ENCODE peak calls at places on chromosomes 7 and 10, in four cellular contexts. H is transverse colon, C is cardiac muscle cell, I is mesenchymal stem cell. P is an unnamed sample. For H3K9me3, the result is how much of the 10 kb centered on the place peaks cover.

GRCh38 chr7:108613949-108614381 is 44.3 kb downstream of the DNAJB9 start:
- DNase-seq in H (no peak), C (no peak), I (no peak), P (peak)

GRCh38 chr7:6446977-6447588 is 671 bp downstream of the DAGLB start:
- DNase-seq in H (peak), C (peak), I (peak), P (peak)

GRCh38 chr7:117269895-117270294 is 53.0 kb downstream of the WNT2 start:
- DNase-seq in H (no peak), C (peak), I (peak), P (no peak)

GRCh38 chr7:36820527-36821170 is 96.4 kb upstream of the AOAH start:
- DNase-seq in H (no peak), C (peak), I (peak), P (no peak)

GRCh38 chr7:75866129-75866496 is 12.7 kb upstream of the RHBDD2 start:
- DNase-seq in H (no peak), C (no peak), I (peak), P (no peak)

GRCh38 chr7:103632972-103633371 is 187.0 kb upstream of the SLC26A5 start:
- DNase-seq in H (no peak), C (peak), I (no peak), P (no peak)

GRCh38 chr7:138898255-138898654 is 82.9 kb downstream of the KIAA1549 start:
- DNase-seq in H (no peak), C (no peak), I (no peak), P (no peak)

GRCh38 chr10:104300736-104301292 is 31.8 kb downstream of the GSTO2 start:
- DNase-seq in H (peak), C (peak), I (peak), P (peak)

GRCh38 chr10:125553091-125553490 is 129.9 kb downstream of the TEX36 start:
- DNase-seq in H (no peak), C (no peak), I (no peak), P (no peak)

GRCh38 chr7:47375121-47375551 is 206.8 kb downstream of the TNS3 start:
- DNase-seq in H (peak), C (peak), I (peak), P (no peak)

GRCh38 chr10:44198780-44199097 is 186.2 kb downstream of the CXCL12 start:
- DNase-seq in H (no peak), C (no peak), I (no peak), P (no peak)

GRCh38 chr7:83153419-83153818 is 9.3 kb downstream of the PCLO start:
- DNase-seq in H (no peak), C (no peak), I (no peak), P (no peak)
- H3K9me3 ChIP-seq in H (under half), C (under half), I (under half), P (under half)

GRCh38 chr7:158274996-158275395 is 312.6 kb downstream of the PTPRN2 start:
- DNase-seq in H (no peak), C (no peak), I (no peak), P (no peak)
- H3K9me3 ChIP-seq in H (under half), C (under half), I (under half), P (under half)

DNA sequence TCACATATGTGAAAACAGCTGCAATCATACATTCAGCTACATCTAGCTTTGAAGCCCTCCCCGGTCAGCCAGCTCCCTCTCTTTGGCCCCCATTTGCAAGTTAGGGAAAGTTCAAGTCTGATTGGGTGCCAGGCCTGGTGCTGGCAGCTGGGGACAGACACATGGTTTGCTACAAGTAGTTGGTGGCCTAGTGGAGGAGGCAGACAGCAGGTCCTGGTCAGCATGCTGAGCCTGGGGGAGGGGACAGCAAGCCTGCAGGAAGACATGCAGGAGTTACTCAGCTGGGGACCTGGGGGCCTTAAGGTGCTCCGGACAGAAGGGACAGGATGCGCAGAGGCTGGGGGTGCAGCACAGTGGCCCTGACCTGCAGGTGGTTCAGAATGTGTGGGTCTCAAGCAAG is 956.9 kb upstream of the ZNF722 start:
- DNase-seq in H (no peak), C (no peak), I (no peak), P (no peak)
- H3K9me3 ChIP-seq in H (under half), C (under half), I (under half), P (under half)

GRCh38 chr7:112168915-112169314 is 37.3 kb downstream of the DOCK4 start:
- DNase-seq in H (no peak), C (no peak), I (no peak), P (no peak)
- H3K9me3 ChIP-seq in H (under half), C (under half), I (under half), P (under half)

GRCh38 chr7:64266341-64266919 is 38.2 kb downstream of the ZNF679 start:
- DNase-seq in H (no peak), C (no peak), I (no peak), P (no peak)
- H3K9me3 ChIP-seq in H (half or more), C (under half), I (half or more), P (under half)

GRCh38 chr7:127673902-127674301 is 21.9 kb downstream of the SND1 start:
- DNase-seq in H (no peak), C (no peak), I (no peak), P (no peak)
- H3K9me3 ChIP-seq in H (under half), C (under half), I (under half), P (under half)

P was measured in hepatocyte.